ENCODE peak calls at places on chromosomes 6 and 20, in four cellular contexts. U, T, O and P are unnamed samples.

GRCh38 chr6:22877946-22878705 is 308.8 kb downstream of the HDGFL1 start:
- DNase-seq in T (no peak), O (no peak), U (no peak), P (no peak)

GRCh38 chr6:10557886-10558285 is 36.7 kb downstream of the GCNT2 start:
- DNase-seq in T (no peak), O (no peak), U (no peak), P (no peak)

GRCh38 chr20:32135983-32136515 is 26.5 kb downstream of the TM9SF4 start:
- DNase-seq in T (no peak), O (no peak), U (no peak), P (no peak)

GRCh38 chr6:41636803-41637178 is 1.5 kb upstream of the MDFI start:
- DNase-seq in T (peak), O (no peak), U (peak), P (no peak)

GRCh38 chr6:153058909-153059308 is 56.4 kb upstream of the MTRF1L start:
- DNase-seq in T (no peak), U (no peak), O (no peak), P (no peak)

GRCh38 chr20:53737404-53738038 is 143.9 kb upstream of the ZNF217 start:
- DNase-seq in O (no peak), T (no peak), U (no peak), P (no peak)

GRCh38 chr6:52718535-52718934 is 44.7 kb downstream of the GSTA2 start:
- DNase-seq in O (no peak), T (no peak), U (no peak), P (no peak)

GRCh38 chr20:4787069-4787468 is 65.4 kb downstream of the PRND start:
- DNase-seq in U (no peak), O (no peak), T (no peak), P (no peak)

GRCh38 chr20:61460261-61461047 is 208.4 kb downstream of the CDH4 start:
- DNase-seq in U (no peak), O (no peak), T (no peak), P (no peak)

GRCh38 chr20:18577942-18578341 is 9.9 kb upstream of the DTD1 start:
- DNase-seq in O (no peak), T (no peak), U (no peak), P (no peak)

GRCh38 chr6:150403458-150404245 is 34.8 kb downstream of the IYD start:
- DNase-seq in O (no peak), T (no peak), U (no peak), P (no peak)

GRCh38 chr6:136737343-136738177 is 54.7 kb downstream of the MAP3K5 start:
- DNase-seq in O (no peak), U (no peak), T (no peak), P (no peak)

GRCh38 chr6:125273965-125274364 is 27.8 kb downstream of the HDDC2 start:
- DNase-seq in U (peak), O (no peak), T (no peak), P (no peak)

GRCh38 chr6:128278876-128279275 is 241.5 kb downstream of the PTPRK start:
- DNase-seq in O (no peak), T (no peak), U (no peak), P (no peak)

GRCh38 chr6:12014027-12014872 is 2.1 kb downstream of the HIVEP1 start:
- DNase-seq in T (no peak), U (peak), O (no peak), P (no peak)

GRCh38 chr6:108667984-108668383 is 107.3 kb downstream of the FOXO3 start:
- DNase-seq in O (no peak), T (peak), U (no peak), P (no peak)

GRCh38 chr6:54282186-54282585 is 26.1 kb upstream of the TINAG start:
- DNase-seq in U (peak), O (no peak), T (no peak), P (no peak)

GRCh38 chr6:116530436-116530835 is 15.0 kb downstream of the TRAPPC3L start:
- DNase-seq in U (no peak), T (no peak), O (no peak), P (no peak)

GRCh38 chr6:30836431-30836866 is 47.9 kb upstream of the DDR1 start:
- DNase-seq in U (no peak), T (no peak), O (no peak), P (no peak)

GRCh38 chr20:32664352-32665159 is 9.2 kb downstream of the C20orf203 start:
- DNase-seq in O (no peak), T (no peak), U (no peak), P (no peak)

GRCh38 chr20:61933951-61934715 is 131.5 kb downstream of the TAF4 start:
- DNase-seq in T (peak), U (no peak), O (no peak), P (no peak)

GRCh38 chr20:6709865-6710595 is 57.5 kb upstream of the BMP2 start:
- DNase-seq in U (no peak), T (no peak), O (no peak), P (no peak)

GRCh38 chr6:69705954-69706353 is 90.9 kb downstream of the LMBRD1 start:
- DNase-seq in U (no peak), O (no peak), T (peak), P (no peak)

GRCh38 chr6:1726341-1726763 is 116.6 kb downstream of the FOXC1 start:
- DNase-seq in U (no peak), T (peak), O (no peak), P (no peak)

GRCh38 chr6:145139451-145139850 is 595.9 kb downstream of the EPM2A start:
- DNase-seq in O (no peak), T (peak), U (no peak), P (no peak)

GRCh38 chr20:18007534-18008292 is 38.9 kb downstream of the MGME1 start:
- DNase-seq in U (no peak), T (no peak), O (no peak), P (no peak)

GRCh38 chr6:166504100-166504499 is 82.4 kb downstream of the RAMACL start:
- DNase-seq in O (no peak), U (no peak), T (no peak), P (no peak)

GRCh38 chr20:4045741-4046140 is 30.4 kb upstream of the RNF24 start:
- DNase-seq in O (no peak), T (no peak), U (no peak), P (no peak)

GRCh38 chr20:35523298-35523888 is 6.1 kb downstream of the C20orf173 start:
- DNase-seq in U (no peak), T (peak), O (peak), P (no peak)

DNA sequence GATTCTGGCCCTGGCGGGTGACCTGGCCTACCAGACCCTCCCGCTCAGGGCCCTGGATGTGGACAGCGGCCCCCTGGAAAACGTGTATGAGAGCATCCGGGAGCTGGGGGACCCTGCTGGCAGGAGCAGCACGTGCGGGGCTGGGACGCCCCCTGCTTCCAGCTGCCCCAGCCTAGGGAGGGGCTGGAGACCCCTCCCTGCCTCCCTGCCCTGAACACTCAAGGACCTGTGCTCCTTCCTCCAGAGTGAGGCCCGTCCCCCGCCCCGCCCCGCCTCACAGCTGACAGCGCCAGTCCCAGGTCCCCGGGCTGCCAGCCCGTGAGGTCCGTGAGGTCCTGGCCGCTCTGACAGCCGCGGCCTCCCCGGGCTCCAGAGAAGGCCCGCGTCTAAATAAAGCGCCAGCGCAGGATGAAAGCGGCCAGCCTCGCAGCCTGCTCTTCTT is 868 bp upstream of the SLC2A4RG start:
- DNase-seq in T (peak), U (no peak), O (peak), P (no peak)
- H3K4me3 ChIP-seq in T (peak), U (no peak), O (peak), P (peak)

GRCh38 chr6:33781105-33781975 is 7.6 kb downstream of the LEMD2 start:
- DNase-seq in O (no peak), U (no peak), T (peak), P (no peak)

GRCh38 chr6:33779895-33780294 is 9.0 kb downstream of the LEMD2 start:
- DNase-seq in T (no peak), O (no peak), U (no peak), P (no peak)

GRCh38 chr6:33777716-33778474 is 11.0 kb downstream of the LEMD2 start:
- DNase-seq in U (no peak), T (no peak), O (no peak), P (no peak)

GRCh38 chr6:33778475-33779121 is 10.3 kb downstream of the LEMD2 start:
- DNase-seq in O (no peak), T (peak), U (no peak), P (no peak)

GRCh38 chr6:33779305-33779704 is 9.6 kb downstream of the LEMD2 start:
- DNase-seq in O (no peak), U (no peak), T (peak), P (no peak)
- TF ChIP-seq CTCF in O (no peak), U (no peak), T (peak), P (no peak)

GRCh38 chr6:158715330-158716311 is 65.8 kb downstream of the SYTL3 start:
- DNase-seq in O (peak), T (no peak), U (no peak), P (no peak)
- H3K27ac ChIP-seq in O (peak), T (no peak), U (no peak), P (no peak)

GRCh38 chr6:44074383-44075136 is 52.7 kb downstream of the MRPL14 start:
- DNase-seq in U (no peak), T (peak), O (peak), P (no peak)
- H3K4me3 ChIP-seq in U (no peak), T (no peak), O (no peak), P (peak)

GRCh38 chr6:3073382-3073781 is 5.1 kb downstream of the RIPK1 start:
- DNase-seq in U (no peak), O (no peak), T (no peak), P (no peak)

GRCh38 chr6:3071568-3071967 is 3.3 kb downstream of the RIPK1 start:
- DNase-seq in O (no peak), T (no peak), U (no peak), P (no peak)

GRCh38 chr6:3072798-3073197 is 4.5 kb downstream of the RIPK1 start:
- DNase-seq in O (no peak), T (no peak), U (no peak), P (no peak)

GRCh38 chr6:3063733-3064700 is 4.3 kb upstream of the RIPK1 start:
- DNase-seq in O (peak), T (peak), U (peak), P (peak)

GRCh38 chr6:3068329-3069223 is at the start of gene RIPK1:
- DNase-seq in O (peak), U (no peak), T (peak), P (peak)
- TF ChIP-seq CTCF in O (peak), U (peak), T (peak), P (no peak)

GRCh38 chr6:57313711-57314471 is 3.5 kb upstream of the PRIM2 start:
- DNase-seq in T (no peak), O (no peak), U (peak), P (no peak)

GRCh38 chr6:57310817-57311157 is 6.6 kb upstream of the PRIM2 start:
- DNase-seq in O (no peak), T (no peak), U (no peak), P (no peak)

GRCh38 chr6:57312004-57312345 is 5.5 kb upstream of the PRIM2 start:
- DNase-seq in T (no peak), U (no peak), O (no peak), P (no peak)

GRCh38 chr6:57315851-57316250 is 1.6 kb upstream of the PRIM2 start:
- DNase-seq in T (no peak), U (no peak), O (no peak), P (no peak)

DNA sequence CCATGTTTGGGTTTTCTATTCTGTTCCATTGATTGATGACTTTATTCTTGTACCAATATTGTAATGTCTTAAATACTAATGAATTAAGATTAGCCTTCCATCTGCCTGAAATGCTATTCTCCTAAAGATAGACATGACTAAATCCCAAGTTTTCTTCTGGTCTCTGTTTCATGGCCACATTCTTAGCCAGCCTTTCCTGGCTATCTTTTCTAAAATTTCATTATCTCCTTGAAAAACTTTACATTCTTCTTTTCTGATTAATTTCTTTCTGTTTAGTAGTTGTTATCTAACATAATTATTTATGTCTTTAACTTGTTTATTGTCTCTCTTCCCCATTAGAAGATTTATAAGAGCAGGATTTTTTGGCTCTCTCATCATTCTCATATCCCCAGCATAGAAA is 4.4 kb upstream of the PRIM2 start:
- DNase-seq in U (no peak), O (no peak), T (no peak), P (no peak)
- H3K27ac ChIP-seq in U (peak), O (peak), T (no peak), P (peak)

DNA sequence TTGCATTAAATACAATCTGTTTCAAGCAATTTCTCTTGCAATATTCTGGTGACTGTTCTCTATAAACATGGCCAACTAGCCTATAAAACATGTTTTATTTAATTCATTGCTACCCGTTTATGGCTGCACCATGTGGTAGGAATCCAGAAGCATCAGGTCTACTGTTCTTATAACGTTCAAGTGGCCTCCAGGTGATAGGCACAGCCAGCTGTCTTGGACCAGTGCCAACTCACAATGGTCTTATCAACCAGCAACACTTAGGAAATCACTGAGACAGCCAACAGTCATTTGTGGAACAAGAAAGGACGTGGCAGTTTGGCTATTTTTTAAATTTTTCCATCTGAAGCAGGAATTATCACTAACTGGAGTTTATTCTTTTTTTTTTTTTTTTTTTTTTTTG is 193.6 kb downstream of the NKAIN2 start:
- DNase-seq in O (no peak), T (no peak), U (no peak), P (no peak)
- H3K4me3 ChIP-seq in O (no peak), T (no peak), U (no peak), P (no peak)

DNA sequence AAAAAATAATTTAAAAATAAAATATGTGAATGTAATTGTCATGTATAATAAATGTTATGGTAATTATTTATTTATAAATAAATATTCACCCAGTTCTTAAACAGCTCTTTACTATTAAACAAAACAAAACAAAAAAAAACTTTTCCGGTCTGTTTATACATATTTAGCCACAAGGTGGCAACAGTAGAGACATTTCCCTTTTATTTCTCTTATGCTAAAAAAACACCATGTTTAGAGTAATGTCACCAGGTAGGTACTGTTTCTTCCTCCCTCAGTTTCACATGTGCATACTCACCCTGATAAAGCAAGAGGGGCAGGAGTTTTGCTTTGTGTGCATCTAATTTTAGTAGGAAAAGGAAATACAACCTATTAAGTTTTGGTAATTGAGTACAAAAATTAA is 610.4 kb upstream of the IMPG1 start:
- DNase-seq in T (peak), U (no peak), O (no peak), P (no peak)
- TF ChIP-seq CTCF in T (peak), U (no peak), O (peak), P (peak)

GRCh38 chr6:34549804-34550202 is 6.3 kb downstream of the SPDEF start:
- DNase-seq in O (no peak), U (no peak), T (no peak), P (no peak)
- H3K27ac ChIP-seq in O (no peak), U (no peak), T (no peak), P (no peak)